ENCODE peak calls at places on chromosomes 5 and 9, in seven cellular contexts. One of them, this sample, is unnamed.

GRCh38 chr5:57032151-57032551 is 80.2 kb upstream of the MIER3 start:
- DNase-seq in body of pancreas: no peak
- DNase-seq in WTC11: no peak
- DNase-seq in heart right ventricle: no peak
- DNase-seq in CD8-positive, alpha-beta T cell: no peak
- DNase-seq in IMR-90: no peak
- DNase-seq in lower lobe of right lung: no peak
- DNase-seq in this sample: no peak

GRCh38 chr5:16759147-16759800 is 142.5 kb upstream of the RETREG1 start:
- DNase-seq in IMR-90: peak
- DNase-seq in body of pancreas: peak
- DNase-seq in WTC11: no peak
- DNase-seq in heart right ventricle: no peak
- DNase-seq in CD8-positive, alpha-beta T cell: no peak
- DNase-seq in lower lobe of right lung: no peak
- DNase-seq in this sample: no peak

GRCh38 chr5:136064510-136064909 is 35.7 kb downstream of the TGFBI start:
- DNase-seq in WTC11: no peak
- DNase-seq in body of pancreas: no peak
- DNase-seq in IMR-90: no peak
- DNase-seq in lower lobe of right lung: no peak
- DNase-seq in CD8-positive, alpha-beta T cell: no peak
- DNase-seq in heart right ventricle: no peak
- DNase-seq in this sample: no peak

GRCh38 chr9:134564431-134565170 is 77.0 kb upstream of the COL5A1 start:
- DNase-seq in WTC11: no peak
- DNase-seq in lower lobe of right lung: no peak
- DNase-seq in CD8-positive, alpha-beta T cell: no peak
- DNase-seq in body of pancreas: no peak
- DNase-seq in heart right ventricle: no peak
- DNase-seq in IMR-90: peak
- DNase-seq in this sample: peak

GRCh38 chr9:81479573-81479972 is 209.8 kb downstream of the TLE1 start:
- DNase-seq in WTC11: no peak
- DNase-seq in IMR-90: no peak
- DNase-seq in heart right ventricle: no peak
- DNase-seq in body of pancreas: no peak
- DNase-seq in CD8-positive, alpha-beta T cell: no peak
- DNase-seq in lower lobe of right lung: no peak
- DNase-seq in this sample: no peak

GRCh38 chr5:14036514-14036913 is 92.0 kb upstream of the DNAH5 start:
- DNase-seq in IMR-90: peak
- DNase-seq in body of pancreas: no peak
- DNase-seq in CD8-positive, alpha-beta T cell: no peak
- DNase-seq in lower lobe of right lung: no peak
- DNase-seq in heart right ventricle: no peak
- DNase-seq in WTC11: peak
- DNase-seq in this sample: no peak

GRCh38 chr9:124291801-124292396 is 34.1 kb downstream of the NEK6 start:
- DNase-seq in IMR-90: no peak
- DNase-seq in lower lobe of right lung: peak
- DNase-seq in heart right ventricle: no peak
- DNase-seq in WTC11: no peak
- DNase-seq in CD8-positive, alpha-beta T cell: no peak
- DNase-seq in body of pancreas: no peak
- DNase-seq in this sample: no peak

GRCh38 chr5:170633235-170634041 is 129.6 kb downstream of the KCNIP1 start:
- DNase-seq in body of pancreas: peak
- DNase-seq in lower lobe of right lung: no peak
- DNase-seq in WTC11: peak
- DNase-seq in IMR-90: peak
- DNase-seq in heart right ventricle: peak
- DNase-seq in CD8-positive, alpha-beta T cell: no peak
- DNase-seq in this sample: no peak

GRCh38 chr9:19498015-19498414 is 89.2 kb downstream of the ACER2 start:
- DNase-seq in lower lobe of right lung: no peak
- DNase-seq in CD8-positive, alpha-beta T cell: no peak
- DNase-seq in WTC11: no peak
- DNase-seq in body of pancreas: no peak
- DNase-seq in IMR-90: peak
- DNase-seq in heart right ventricle: no peak
- DNase-seq in this sample: no peak

GRCh38 chr9:86983260-86984255 is 36.3 kb upstream of the GAS1 start:
- DNase-seq in body of pancreas: no peak
- DNase-seq in IMR-90: peak
- DNase-seq in heart right ventricle: no peak
- DNase-seq in lower lobe of right lung: no peak
- DNase-seq in WTC11: no peak
- DNase-seq in CD8-positive, alpha-beta T cell: no peak
- DNase-seq in this sample: no peak

GRCh38 chr5:76790632-76791290 is 28.1 kb upstream of the F2RL1 start:
- DNase-seq in body of pancreas: no peak
- DNase-seq in WTC11: no peak
- DNase-seq in heart right ventricle: no peak
- DNase-seq in lower lobe of right lung: no peak
- DNase-seq in IMR-90: peak
- DNase-seq in CD8-positive, alpha-beta T cell: no peak
- DNase-seq in this sample: no peak

GRCh38 chr5:134609232-134609851 is 23.3 kb downstream of the SAR1B start:
- DNase-seq in body of pancreas: no peak
- DNase-seq in heart right ventricle: no peak
- DNase-seq in WTC11: no peak
- DNase-seq in lower lobe of right lung: no peak
- DNase-seq in IMR-90: no peak
- DNase-seq in CD8-positive, alpha-beta T cell: no peak
- DNase-seq in this sample: no peak

GRCh38 chr9:89601306-89601705 is 3.5 kb upstream of the GADD45G start:
- DNase-seq in IMR-90: no peak
- DNase-seq in lower lobe of right lung: no peak
- DNase-seq in WTC11: no peak
- DNase-seq in CD8-positive, alpha-beta T cell: no peak
- DNase-seq in body of pancreas: no peak
- DNase-seq in heart right ventricle: no peak
- DNase-seq in this sample: no peak

GRCh38 chr5:152046361-152046760 is 121.7 kb upstream of the GLRA1 start:
- DNase-seq in WTC11: no peak
- DNase-seq in CD8-positive, alpha-beta T cell: no peak
- DNase-seq in body of pancreas: no peak
- DNase-seq in lower lobe of right lung: no peak
- DNase-seq in IMR-90: no peak
- DNase-seq in heart right ventricle: no peak
- DNase-seq in this sample: no peak

GRCh38 chr9:89431930-89432725 is 65.8 kb downstream of the SEMA4D start:
- DNase-seq in body of pancreas: no peak
- DNase-seq in heart right ventricle: no peak
- DNase-seq in WTC11: no peak
- DNase-seq in CD8-positive, alpha-beta T cell: no peak
- DNase-seq in IMR-90: no peak
- DNase-seq in lower lobe of right lung: no peak
- DNase-seq in this sample: no peak

GRCh38 chr9:137275203-137275936 is 2.2 kb upstream of the TOR4A start:
- DNase-seq in body of pancreas: peak
- DNase-seq in CD8-positive, alpha-beta T cell: no peak
- DNase-seq in IMR-90: no peak
- DNase-seq in WTC11: no peak
- DNase-seq in heart right ventricle: peak
- DNase-seq in lower lobe of right lung: peak
- DNase-seq in this sample: no peak

GRCh38 chr9:127642047-127642740 is 30.1 kb downstream of the STXBP1 start:
- DNase-seq in body of pancreas: no peak
- DNase-seq in CD8-positive, alpha-beta T cell: no peak
- DNase-seq in heart right ventricle: no peak
- DNase-seq in IMR-90: no peak
- DNase-seq in lower lobe of right lung: no peak
- DNase-seq in WTC11: no peak
- DNase-seq in this sample: no peak

GRCh38 chr5:142960309-142960696 is 190.1 kb downstream of the ARHGAP26 start:
- DNase-seq in CD8-positive, alpha-beta T cell: no peak
- DNase-seq in lower lobe of right lung: no peak
- DNase-seq in IMR-90: peak
- DNase-seq in WTC11: no peak
- DNase-seq in body of pancreas: no peak
- DNase-seq in heart right ventricle: no peak
- DNase-seq in this sample: no peak

GRCh38 chr5:172648755-172649154 is 7.7 kb downstream of the NEURL1B start:
- DNase-seq in heart right ventricle: no peak
- DNase-seq in WTC11: no peak
- DNase-seq in IMR-90: no peak
- DNase-seq in lower lobe of right lung: no peak
- DNase-seq in body of pancreas: no peak
- DNase-seq in CD8-positive, alpha-beta T cell: no peak
- DNase-seq in this sample: no peak

GRCh38 chr5:56479126-56479525 is 246.0 kb upstream of the ANKRD55 start:
- DNase-seq in body of pancreas: no peak
- DNase-seq in WTC11: no peak
- DNase-seq in CD8-positive, alpha-beta T cell: no peak
- DNase-seq in heart right ventricle: no peak
- DNase-seq in IMR-90: no peak
- DNase-seq in lower lobe of right lung: no peak
- DNase-seq in this sample: no peak

GRCh38 chr5:55866485-55866884 is 15.3 kb downstream of the IL31RA start:
- DNase-seq in heart right ventricle: no peak
- DNase-seq in lower lobe of right lung: no peak
- DNase-seq in CD8-positive, alpha-beta T cell: no peak
- DNase-seq in WTC11: no peak
- DNase-seq in body of pancreas: peak
- DNase-seq in IMR-90: no peak
- DNase-seq in this sample: no peak

GRCh38 chr9:37025381-37026084 is 8.5 kb downstream of the PAX5 start:
- DNase-seq in WTC11: no peak
- DNase-seq in heart right ventricle: no peak
- DNase-seq in CD8-positive, alpha-beta T cell: no peak
- DNase-seq in IMR-90: no peak
- DNase-seq in lower lobe of right lung: no peak
- DNase-seq in body of pancreas: no peak
- DNase-seq in this sample: no peak

GRCh38 chr5:34653708-34654107 is 2.4 kb upstream of the RAI14 start:
- DNase-seq in IMR-90: no peak
- DNase-seq in body of pancreas: no peak
- DNase-seq in WTC11: no peak
- DNase-seq in CD8-positive, alpha-beta T cell: no peak
- DNase-seq in lower lobe of right lung: no peak
- DNase-seq in heart right ventricle: no peak
- DNase-seq in this sample: no peak

GRCh38 chr5:78837836-78838235 is 147.3 kb downstream of the ARSB start:
- DNase-seq in IMR-90: peak
- DNase-seq in CD8-positive, alpha-beta T cell: no peak
- DNase-seq in lower lobe of right lung: no peak
- DNase-seq in WTC11: no peak
- DNase-seq in body of pancreas: no peak
- DNase-seq in heart right ventricle: no peak
- DNase-seq in this sample: no peak

GRCh38 chr5:72197393-72197792 is 90.1 kb downstream of the MAP1B start:
- DNase-seq in WTC11: no peak
- DNase-seq in lower lobe of right lung: no peak
- DNase-seq in IMR-90: no peak
- DNase-seq in CD8-positive, alpha-beta T cell: no peak
- DNase-seq in heart right ventricle: no peak
- DNase-seq in body of pancreas: no peak
- DNase-seq in this sample: no peak

GRCh38 chr9:18682907-18683306 is 209.0 kb downstream of the ADAMTSL1 start:
- DNase-seq in WTC11: no peak
- DNase-seq in CD8-positive, alpha-beta T cell: no peak
- DNase-seq in IMR-90: no peak
- DNase-seq in lower lobe of right lung: no peak
- DNase-seq in heart right ventricle: no peak
- DNase-seq in body of pancreas: no peak
- DNase-seq in this sample: no peak

GRCh38 chr9:93300585-93301081 is 116.7 kb downstream of the WNK2 start:
- DNase-seq in lower lobe of right lung: no peak
- DNase-seq in heart right ventricle: no peak
- DNase-seq in IMR-90: no peak
- DNase-seq in CD8-positive, alpha-beta T cell: no peak
- DNase-seq in body of pancreas: peak
- DNase-seq in WTC11: peak
- DNase-seq in this sample: no peak

DNA sequence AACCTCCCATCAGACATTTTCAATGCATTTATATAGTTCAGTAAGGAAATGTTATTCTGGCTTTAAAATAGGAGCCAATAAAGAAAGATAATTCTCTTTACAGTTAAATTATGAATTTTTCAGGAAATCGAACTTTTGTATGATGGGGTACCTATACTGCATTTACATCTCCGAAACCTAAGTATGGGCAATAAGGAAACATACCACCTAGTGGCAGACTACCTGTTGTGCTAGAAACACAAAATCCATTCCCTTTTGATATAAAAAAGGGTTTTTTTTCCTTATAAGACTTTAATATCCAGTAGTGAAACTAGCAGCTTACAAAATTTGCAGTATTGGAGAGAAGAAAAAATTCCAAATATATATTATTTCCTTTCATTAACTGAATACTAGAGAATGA is 21.3 kb upstream of the VLDLR start:
- DNase-seq in IMR-90: no peak
- DNase-seq in body of pancreas: no peak
- DNase-seq in heart right ventricle: no peak
- DNase-seq in CD8-positive, alpha-beta T cell: no peak
- DNase-seq in WTC11: no peak
- DNase-seq in lower lobe of right lung: no peak
- DNase-seq in this sample: no peak
- TF ChIP-seq CTCF in IMR-90: no peak
- TF ChIP-seq CTCF in body of pancreas: no peak
- TF ChIP-seq CTCF in heart right ventricle: no peak
- TF ChIP-seq CTCF in CD8-positive, alpha-beta T cell: no peak
- TF ChIP-seq CTCF in WTC11: no peak
- TF ChIP-seq CTCF in lower lobe of right lung: no peak
- TF ChIP-seq CTCF in this sample: no peak

GRCh38 chr5:176319827-176320554 is 41.6 kb downstream of the KIAA1191 start:
- DNase-seq in body of pancreas: no peak
- DNase-seq in CD8-positive, alpha-beta T cell: no peak
- DNase-seq in IMR-90: peak
- DNase-seq in heart right ventricle: no peak
- DNase-seq in lower lobe of right lung: no peak
- DNase-seq in WTC11: no peak
- DNase-seq in this sample: no peak
- TF ChIP-seq CTCF in body of pancreas: no peak
- TF ChIP-seq CTCF in CD8-positive, alpha-beta T cell: no peak
- TF ChIP-seq CTCF in IMR-90: no peak
- TF ChIP-seq CTCF in heart right ventricle: peak
- TF ChIP-seq CTCF in lower lobe of right lung: no peak
- TF ChIP-seq CTCF in WTC11: no peak
- TF ChIP-seq CTCF in this sample: no peak

DNA sequence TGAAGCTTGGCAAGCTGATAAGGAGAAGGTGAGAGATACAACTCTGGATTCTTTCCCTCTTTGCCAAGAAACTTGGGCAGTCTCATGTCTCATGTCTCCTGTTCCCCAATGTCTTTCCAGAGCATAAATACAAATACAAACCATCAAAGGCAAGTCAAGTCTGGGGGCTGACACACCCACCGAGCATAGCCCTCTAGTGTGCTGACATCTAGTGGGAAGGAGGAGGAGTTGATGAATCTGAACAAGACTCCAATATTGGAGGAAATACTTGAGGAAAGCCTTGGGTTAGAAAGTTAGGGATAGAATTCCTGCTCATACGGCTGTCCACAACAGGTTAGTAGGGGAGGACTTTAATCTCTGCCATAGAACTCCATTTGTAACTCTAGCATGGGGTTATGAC is 8.6 kb downstream of the MLANA start:
- DNase-seq in CD8-positive, alpha-beta T cell: no peak
- DNase-seq in body of pancreas: no peak
- DNase-seq in heart right ventricle: no peak
- DNase-seq in IMR-90: no peak
- DNase-seq in lower lobe of right lung: no peak
- DNase-seq in WTC11: no peak
- DNase-seq in this sample: no peak
- TF ChIP-seq CTCF in CD8-positive, alpha-beta T cell: no peak
- TF ChIP-seq CTCF in body of pancreas: no peak
- TF ChIP-seq CTCF in heart right ventricle: no peak
- TF ChIP-seq CTCF in IMR-90: no peak
- TF ChIP-seq CTCF in lower lobe of right lung: no peak
- TF ChIP-seq CTCF in WTC11: no peak
- TF ChIP-seq CTCF in this sample: no peak

GRCh38 chr5:165457854-165458481 is 1952.5 kb downstream of the MAT2B start:
- DNase-seq in WTC11: peak
- DNase-seq in CD8-positive, alpha-beta T cell: no peak
- DNase-seq in body of pancreas: peak
- DNase-seq in IMR-90: peak
- DNase-seq in heart right ventricle: no peak
- DNase-seq in lower lobe of right lung: no peak
- DNase-seq in this sample: no peak
- TF ChIP-seq CTCF in WTC11: peak
- TF ChIP-seq CTCF in CD8-positive, alpha-beta T cell: no peak
- TF ChIP-seq CTCF in body of pancreas: peak
- TF ChIP-seq CTCF in IMR-90: peak
- TF ChIP-seq CTCF in heart right ventricle: peak
- TF ChIP-seq CTCF in lower lobe of right lung: peak
- TF ChIP-seq CTCF in this sample: no peak

This sample was measured in natural killer cell.